ENCODE peak calls at places on chromosomes 13 and 19, in four cellular contexts. O, D, X and Z are unnamed samples.

GRCh38 chr19:1837625-1838105 is 10.6 kb downstream of the REXO1 start:
- DNase-seq in X (no peak), O (no peak), D (no peak), Z (peak)

GRCh38 chr13:98869408-98870090 is 108.3 kb downstream of the DOCK9 start:
- DNase-seq in O (no peak), D (no peak), X (no peak), Z (no peak)

GRCh38 chr19:41935781-41936415 is 7.6 kb upstream of the ERFL start:
- DNase-seq in O (no peak), X (no peak), D (no peak), Z (no peak)

GRCh38 chr19:39937094-39937493 is 2.7 kb upstream of the FCGBP start:
- DNase-seq in O (no peak), X (no peak), D (no peak), Z (no peak)

GRCh38 chr19:28940751-28941500 is 272.0 kb downstream of the UQCRFS1 start:
- DNase-seq in X (no peak), O (no peak), D (no peak), Z (peak)

GRCh38 chr13:52025475-52026245 is 1.2 kb downstream of the UTP14C start:
- DNase-seq in X (no peak), O (no peak), D (no peak), Z (no peak)

GRCh38 chr19:42281175-42282035 is 12.4 kb downstream of the CIC start:
- DNase-seq in X (peak), D (no peak), O (peak), Z (peak)

GRCh38 chr13:22846551-22846950 is 334.2 kb upstream of the SGCG start:
- DNase-seq in X (no peak), D (no peak), O (no peak), Z (no peak)

GRCh38 chr19:50434525-50434924 is 1.8 kb downstream of the MYBPC2 start:
- DNase-seq in O (no peak), X (no peak), D (no peak), Z (peak)

GRCh38 chr13:97353927-97354326 is 80.0 kb upstream of the RAP2A start:
- DNase-seq in X (no peak), O (no peak), D (no peak), Z (no peak)

GRCh38 chr19:47729799-47730520 is 15.4 kb upstream of the NOP53 start:
- DNase-seq in X (peak), D (peak), O (no peak), Z (no peak)

GRCh38 chr13:77535448-77535847 is at the start of gene SCEL:
- DNase-seq in X (no peak), O (no peak), D (no peak), Z (no peak)

GRCh38 chr19:16325671-16326400 is 1.2 kb downstream of the KLF2 start:
- DNase-seq in D (peak), X (no peak), O (no peak), Z (peak)

GRCh38 chr19:7831452-7831851 is 1.4 kb downstream of the EVI5L start:
- DNase-seq in X (no peak), O (no peak), D (no peak), Z (peak)

GRCh38 chr13:98275711-98276171 is 98.7 kb upstream of the RNF113B start:
- DNase-seq in X (no peak), D (no peak), O (no peak), Z (no peak)

GRCh38 chr13:26518433-26519084 is 38.9 kb upstream of the WASF3 start:
- DNase-seq in X (no peak), O (no peak), D (no peak), Z (no peak)